ENCODE peak calls at places on chromosomes 3 and 15, in six cellular contexts. C is foreskin fibroblast; W is cardiac fibroblast; B is CD8-positive, alpha-beta T cell; V is aorta; I is brain microvascular endothelial cell. F is an unnamed sample.

GRCh38 chr3:64561503-64561810 is 126.3 kb downstream of the ADAMTS9 start:
- DNase-seq in W (no peak), C (no peak), V (no peak), I (no peak), B (no peak), F (no peak)

GRCh38 chr3:120145498-120146285 is 51.4 kb upstream of the GSK3B start:
- DNase-seq in B (no peak), C (peak), I (no peak), W (peak), V (no peak), F (peak)

GRCh38 chr3:164222200-164222599 is 856.1 kb downstream of the SI start:
- DNase-seq in I (no peak), W (no peak), C (no peak), B (no peak), V (no peak), F (no peak)

GRCh38 chr3:73324203-73325155 is 263.0 kb downstream of the EBLN2 start:
- DNase-seq in V (no peak), W (no peak), B (no peak), C (peak), I (no peak), F (peak)

GRCh38 chr3:29153811-29154210 is 127.1 kb upstream of the RBMS3 start:
- DNase-seq in I (no peak), C (no peak), W (peak), B (no peak), V (no peak), F (no peak)

GRCh38 chr3:39196034-39196433 is 3.6 kb upstream of the XIRP1 start:
- DNase-seq in C (no peak), B (no peak), W (no peak), V (no peak), I (no peak), F (no peak)

GRCh38 chr3:175777495-175777894 is 918.4 kb downstream of the NAALADL2 start:
- DNase-seq in B (no peak), I (no peak), C (no peak), V (no peak), W (no peak), F (peak)

GRCh38 chr3:135736740-135737139 is 228.8 kb upstream of the PPP2R3A start:
- DNase-seq in C (no peak), V (no peak), B (no peak), I (peak), W (peak), F (no peak)

GRCh38 chr3:18951333-18951732 is 197.0 kb upstream of the KCNH8 start:
- DNase-seq in C (no peak), B (no peak), V (no peak), I (no peak), W (no peak), F (no peak)

GRCh38 chr3:25156526-25157075 is 271.5 kb upstream of the RARB start:
- DNase-seq in C (peak), W (peak), V (no peak), B (no peak), I (peak), F (peak)

GRCh38 chr3:25153561-25153960 is 274.5 kb upstream of the RARB start:
- DNase-seq in I (no peak), W (no peak), B (no peak), C (no peak), V (no peak), F (no peak)

GRCh38 chr3:25153130-25153529 is 274.9 kb upstream of the RARB start:
- DNase-seq in V (no peak), I (no peak), W (no peak), B (no peak), C (no peak), F (no peak)

GRCh38 chr3:25151497-25151896 is 276.6 kb upstream of the RARB start:
- DNase-seq in B (no peak), I (peak), C (no peak), V (no peak), W (peak), F (peak)

DNA sequence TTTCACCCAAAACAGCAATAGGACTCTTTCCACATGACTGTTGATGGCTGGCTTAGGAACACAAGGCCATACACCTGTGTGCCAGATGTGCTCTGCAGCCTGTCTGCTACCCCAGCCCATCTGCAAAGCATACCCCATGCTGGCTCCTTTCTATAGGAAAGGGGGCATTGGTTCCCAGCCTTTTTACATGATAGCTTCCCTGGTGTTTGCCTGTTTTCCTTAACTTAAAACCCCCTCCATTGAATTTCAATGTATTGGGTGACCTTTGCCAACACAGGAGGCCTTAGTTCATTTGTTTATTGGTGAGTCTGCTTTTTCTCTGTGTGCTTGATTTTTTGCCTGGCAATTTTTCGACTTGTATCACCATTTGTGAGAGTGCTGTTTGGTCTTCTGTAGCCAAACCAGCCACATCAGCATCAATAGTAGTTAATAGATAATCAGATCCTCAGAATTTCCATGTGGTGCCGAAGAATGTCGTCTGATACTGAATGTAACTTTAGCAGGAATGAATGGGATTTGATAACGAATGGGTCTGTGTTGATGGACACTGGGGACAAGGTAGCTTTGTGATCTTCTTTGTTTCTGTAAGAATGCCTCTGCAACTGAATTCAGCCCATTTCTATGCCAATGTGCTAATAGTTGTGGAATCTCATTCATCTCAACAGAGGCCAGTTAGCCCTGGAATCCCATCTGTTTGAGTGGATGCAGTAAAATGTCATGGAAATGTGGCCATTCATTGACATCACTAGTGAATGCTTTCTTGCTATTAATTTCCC is 272.2 kb upstream of the RARB start:
- DNase-seq in V (no peak), C (no peak), B (no peak), I (peak), W (no peak), F (peak)
- H3K4me3 ChIP-seq in V (no peak), C (no peak), B (no peak), I (no peak), W (no peak), F (no peak)

DNA sequence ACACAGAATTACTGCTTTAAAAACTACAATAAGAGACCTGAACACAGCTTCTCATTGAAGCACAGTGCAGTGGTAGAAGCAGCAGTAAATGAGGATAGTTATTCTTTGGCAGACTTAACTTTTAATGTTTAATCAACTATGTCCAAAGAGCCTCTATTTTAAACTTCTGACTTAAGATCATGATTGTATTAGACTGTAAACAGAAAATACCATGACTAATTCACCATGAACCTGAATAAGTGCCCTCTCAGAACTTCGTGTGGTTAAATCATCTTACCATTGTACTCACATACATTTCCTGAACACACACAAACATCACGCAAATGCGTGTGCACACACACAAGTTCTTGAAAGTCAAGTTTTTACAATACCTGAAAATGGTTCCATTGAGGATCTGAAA is 13.9 kb downstream of the CEP152 start:
- DNase-seq in V (no peak), W (peak), C (no peak), B (no peak), I (no peak), F (peak)
- H3K4me3 ChIP-seq in V (no peak), W (no peak), C (no peak), B (no peak), I (no peak), F (no peak)

DNA sequence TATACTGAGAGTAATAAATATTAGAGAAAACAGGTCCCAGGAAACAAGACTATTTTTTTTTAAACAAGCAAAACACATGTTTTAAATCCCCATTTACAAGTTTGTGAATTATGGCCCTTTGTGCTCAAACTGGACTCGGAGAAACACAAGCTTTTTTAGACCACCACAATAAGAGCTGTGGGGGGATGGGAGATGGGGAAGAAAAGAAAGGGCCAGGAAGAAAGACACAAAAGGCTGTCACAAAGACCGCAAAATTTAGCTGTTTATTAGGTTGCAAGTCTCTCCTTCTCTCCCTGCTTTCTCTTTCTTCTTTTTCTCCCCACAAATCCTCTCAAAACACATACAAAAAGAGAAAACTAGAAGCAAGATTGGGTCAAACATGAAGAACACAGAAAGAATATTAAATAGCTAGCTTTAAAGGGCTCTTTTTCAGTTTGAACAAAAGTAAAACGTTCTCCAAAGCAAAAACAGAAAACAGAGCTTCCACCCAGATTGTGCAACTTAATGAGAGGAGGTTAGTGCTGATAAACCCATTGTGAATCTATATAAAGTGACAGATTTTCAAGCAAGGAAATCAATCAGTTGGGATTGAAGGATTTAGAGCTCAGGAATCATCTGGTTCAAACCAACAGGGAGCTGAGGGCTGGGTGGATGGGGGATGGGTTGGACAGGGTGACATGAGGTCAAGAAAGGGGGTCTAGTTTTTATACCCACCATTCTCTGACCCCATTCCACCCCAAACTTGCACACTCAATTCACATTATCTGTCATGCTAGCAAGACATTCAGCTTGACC is 87.3 kb downstream of the DHX30 start:
- DNase-seq in B (no peak), C (no peak), I (no peak), W (no peak), V (no peak), F (no peak)
- H3K4me3 ChIP-seq in B (no peak), C (no peak), I (no peak), W (no peak), V (no peak), F (no peak)

GRCh38 chr15:47731230-47731629 is 13.9 kb downstream of the SEMA6D start:
- DNase-seq in V (no peak), I (no peak), B (no peak), W (no peak), C (no peak), F (no peak)
- H3K4me3 ChIP-seq in V (no peak), I (no peak), B (no peak), W (no peak), C (no peak), F (no peak)

GRCh38 chr3:71469131-71469430 is 114.4 kb downstream of the FOXP1 start:
- DNase-seq in V (no peak), W (no peak), C (no peak), B (no peak), I (no peak), F (no peak)
- H3K4me3 ChIP-seq in V (no peak), W (no peak), C (no peak), B (no peak), I (no peak), F (no peak)